ENCODE peak calls at places on chromosomes 16 and 17, in four cellular contexts. One of them, this sample, is unnamed.

GRCh38 chr16:84630009-84630408 is 12.1 kb upstream of the COTL1 start:
- DNase-seq in T-helper 1 cell: no peak
- DNase-seq in GM10248: no peak
- DNase-seq in psoas muscle: no peak
- DNase-seq in this sample: no peak

GRCh38 chr17:58277107-58277506 is 3.6 kb downstream of the MPO start:
- DNase-seq in T-helper 1 cell: no peak
- DNase-seq in GM10248: peak
- DNase-seq in psoas muscle: no peak
- DNase-seq in this sample: no peak

GRCh38 chr16:54588026-54588425 is 301.4 kb upstream of the IRX3 start:
- DNase-seq in T-helper 1 cell: no peak
- DNase-seq in GM10248: no peak
- DNase-seq in psoas muscle: no peak
- DNase-seq in this sample: no peak

GRCh38 chr16:65769776-65770438 is 596.6 kb upstream of the CDH5 start:
- DNase-seq in T-helper 1 cell: no peak
- DNase-seq in GM10248: no peak
- DNase-seq in psoas muscle: no peak
- DNase-seq in this sample: no peak

GRCh38 chr16:30570621-30571443 is 682 bp downstream of the ZNF688 start:
- DNase-seq in T-helper 1 cell: no peak
- DNase-seq in GM10248: no peak
- DNase-seq in psoas muscle: peak
- DNase-seq in this sample: peak

GRCh38 chr17:78375401-78376079 is 2.9 kb upstream of the PGS1 start:
- DNase-seq in T-helper 1 cell: no peak
- DNase-seq in GM10248: no peak
- DNase-seq in psoas muscle: peak
- DNase-seq in this sample: no peak

GRCh38 chr17:7001562-7001961 is 5.7 kb downstream of the ALOX12 start:
- DNase-seq in T-helper 1 cell: peak
- DNase-seq in GM10248: no peak
- DNase-seq in psoas muscle: no peak
- DNase-seq in this sample: no peak

GRCh38 chr16:3716831-3717234 is 491 bp downstream of the TRAP1 start:
- DNase-seq in T-helper 1 cell: peak
- DNase-seq in GM10248: peak
- DNase-seq in psoas muscle: no peak
- DNase-seq in this sample: no peak

GRCh38 chr17:20926532-20926931 is 116.3 kb downstream of the USP22 start:
- DNase-seq in T-helper 1 cell: no peak
- DNase-seq in GM10248: no peak
- DNase-seq in psoas muscle: no peak
- DNase-seq in this sample: no peak